ENCODE peak calls at places on chromosomes 16 and 17, in nine cellular contexts. D is cardiac muscle cell; Q is dermis blood vessel endothelial cell; V is H9; G is stimulated activated CD8-positive, alpha-beta memory T cell treated with anti-CD3 and anti-CD28 coated beads, Interleukin-7, amount 100 ng/mL, for 4 hours; K is activated CD8-positive, alpha-beta memory T cell treated with anti-CD3 and anti-CD28 coated beads for 4 hours; W is GM04504; M is hepatic stellate cell; E is MV-4-11. I is an unnamed sample.

GRCh38 chr17:61644800-61645774 is 54.1 kb upstream of the NACA2 start:
- DNase-seq in E (no peak), M (no peak), W (no peak), Q (no peak), D (no peak), K (no peak), V (no peak), G (no peak), I (no peak)

GRCh38 chr17:15262291-15263205 is 2.6 kb downstream of the PMP22 start:
- DNase-seq in D (peak; percentile 57), V (peak; percentile 89), Q (peak; percentile 74), W (peak; percentile 86), M (peak; percentile 94), E (no peak), G (no peak), K (no peak), I (peak; percentile 91)

GRCh38 chr17:28828294-28829040 is 14.1 kb downstream of the FAM222B start:
- DNase-seq in W (no peak), D (no peak), G (no peak), M (peak; percentile 24), V (no peak), E (no peak), Q (no peak), K (no peak), I (no peak)

GRCh38 chr17:41620583-41621434 is 3.6 kb downstream of the KRT17 start:
- DNase-seq in D (no peak), E (no peak), W (no peak), Q (no peak), V (no peak), G (no peak), K (no peak), M (no peak), I (no peak)

GRCh38 chr16:81526199-81526598 is 81.6 kb downstream of the CMIP start:
- DNase-seq in V (no peak), D (no peak), W (no peak), K (no peak), G (no peak), E (no peak), Q (peak; percentile 62), M (no peak), I (no peak)

GRCh38 chr17:59666235-59666634 is 41.0 kb downstream of the PTRH2 start:
- DNase-seq in W (no peak), M (no peak), D (no peak), V (no peak), E (no peak), G (no peak), K (no peak), Q (no peak), I (no peak)

GRCh38 chr17:49995055-49995738 is at the start of gene DLX3:
- DNase-seq in W (peak; percentile 40), K (no peak), Q (peak; percentile 58), M (peak; percentile 88), G (no peak), D (peak; percentile 90), E (peak; percentile 4), V (peak; percentile 97), I (peak; percentile 70)

GRCh38 chr16:754208-755097 is 6.1 kb upstream of the MSLN start:
- DNase-seq in G (no peak), D (no peak), E (peak; percentile 84), M (no peak), V (no peak), W (no peak), Q (no peak), K (no peak), I (no peak)

GRCh38 chr16:22397459-22397858 is 23.0 kb upstream of the CDR2 start:
- DNase-seq in V (no peak), D (no peak), E (no peak), Q (no peak), G (no peak), W (peak; percentile 89), K (no peak), M (peak; percentile 57), I (peak; percentile 73)

GRCh38 chr17:17900615-17901520 is 64.1 kb upstream of the SREBF1 start:
- DNase-seq in Q (peak; percentile 86), M (peak; percentile 94), V (no peak), W (peak; percentile 98), E (peak; percentile 79), K (no peak), D (no peak), G (no peak), I (peak; percentile 94)

GRCh38 chr16:55668337-55669281 is 12.8 kb downstream of the SLC6A2 start:
- DNase-seq in W (no peak), K (no peak), V (peak; percentile 61), G (no peak), E (no peak), M (no peak), Q (peak; percentile 92), D (no peak), I (no peak)

GRCh38 chr17:2453325-2453724 is 52.5 kb upstream of the MNT start:
- DNase-seq in K (no peak), M (no peak), Q (no peak), D (no peak), V (no peak), E (no peak), G (no peak), W (no peak), I (no peak)

GRCh38 chr17:64400644-64401043 is 10.0 kb upstream of the PECAM1 start:
- DNase-seq in W (no peak), D (no peak), E (peak; percentile 76), G (no peak), V (no peak), M (no peak), Q (no peak), K (no peak), I (no peak)

GRCh38 chr16:85878875-85879274 is 20.1 kb upstream of the IRF8 start:
- DNase-seq in W (peak; percentile 47), G (no peak), E (peak; percentile 32), K (no peak), V (peak; percentile 28), Q (peak; percentile 94), M (peak; percentile 58), D (no peak), I (no peak)

GRCh38 chr17:30112794-30113193 is 3.8 kb upstream of the NSRP1 start:
- DNase-seq in E (no peak), Q (no peak), K (no peak), M (no peak), W (no peak), D (no peak), G (no peak), V (no peak), I (no peak)

GRCh38 chr16:56983211-56983751 is 6.1 kb upstream of the NLRC5 start:
- DNase-seq in G (no peak), V (no peak), Q (no peak), D (no peak), W (no peak), E (no peak), K (no peak), M (no peak), I (no peak)

GRCh38 chr17:73170324-73170723 is 5.5 kb downstream of the SSTR2 start:
- DNase-seq in E (no peak), W (no peak), V (peak; percentile 53), D (no peak), M (no peak), G (no peak), K (no peak), Q (no peak), I (no peak)

GRCh38 chr16:89393731-89394406 is 96.5 kb downstream of the ANKRD11 start:
- DNase-seq in K (no peak), D (no peak), W (no peak), G (no peak), V (no peak), M (no peak), E (no peak), Q (no peak), I (no peak)

GRCh38 chr16:86626966-86627365 is 48.6 kb downstream of the FOXL1 start:
- DNase-seq in E (no peak), V (no peak), W (no peak), G (no peak), Q (no peak), M (no peak), K (no peak), D (no peak), I (no peak)

GRCh38 chr17:79778504-79779087 is 648 bp downstream of the CBX2 start:
- DNase-seq in V (peak; percentile 67), M (no peak), W (no peak), Q (no peak), K (no peak), D (peak; percentile 58), E (no peak), G (no peak), I (no peak)

GRCh38 chr17:77999413-78000173 is 41.1 kb downstream of the TNRC6C start:
- DNase-seq in K (no peak), Q (peak; percentile 58), W (no peak), D (no peak), V (no peak), M (no peak), G (no peak), E (peak; percentile 49), I (no peak)

GRCh38 chr16:1430759-1431496 is at the start of gene PERCC1:
- DNase-seq in K (no peak), Q (no peak), G (no peak), V (no peak), M (no peak), D (no peak), W (no peak), E (no peak), I (no peak)

GRCh38 chr17:31880311-31880710 is 21.2 kb downstream of the UTP6 start:
- DNase-seq in W (no peak), K (no peak), Q (no peak), V (no peak), D (no peak), M (no peak), E (no peak), G (no peak), I (no peak)

GRCh38 chr17:40936437-40936971 is 942 bp downstream of the KRT23 start:
- DNase-seq in G (no peak), E (peak; percentile 14), Q (no peak), D (no peak), M (no peak), V (no peak), K (no peak), W (no peak), I (no peak)

GRCh38 chr17:77450742-77451270 is 310.0 kb downstream of the SEC14L1 start:
- DNase-seq in V (no peak), W (no peak), Q (no peak), E (no peak), D (no peak), K (no peak), M (no peak), G (no peak), I (no peak)

GRCh38 chr16:88569614-88569984 is 604 bp upstream of the ZC3H18 start:
- DNase-seq in Q (no peak), K (no peak), D (no peak), M (no peak), E (no peak), W (no peak), V (no peak), G (no peak), I (peak; percentile 8)

GRCh38 chr16:13958438-13958837 is 38.5 kb downstream of the ERCC4 start:
- DNase-seq in D (no peak), K (no peak), Q (no peak), G (no peak), W (no peak), V (no peak), E (no peak), M (no peak), I (no peak)

GRCh38 chr16:27378871-27379580 is 22.9 kb upstream of the IL21R start:
- DNase-seq in E (peak; percentile 59), G (no peak), M (no peak), W (no peak), V (no peak), D (no peak), K (no peak), Q (no peak), I (no peak)

GRCh38 chr17:76707985-76708807 is 2.6 kb downstream of the MXRA7 start:
- DNase-seq in M (no peak), V (peak; percentile 93), W (no peak), G (no peak), K (no peak), Q (peak; percentile 41), D (peak; percentile 69), E (no peak), I (no peak)

GRCh38 chr16:83470406-83470805 is 337.4 kb upstream of the HSBP1 start:
- DNase-seq in G (no peak), E (no peak), D (no peak), W (no peak), M (peak; percentile 53), Q (no peak), K (no peak), V (peak; percentile 1), I (no peak)

GRCh38 chr16:4008116-4008515 is 108.1 kb downstream of the ADCY9 start:
- DNase-seq in V (no peak), Q (no peak), E (no peak), W (no peak), G (no peak), D (no peak), K (no peak), M (no peak), I (no peak)

I was measured in foreskin melanocyte.